ENCODE peak calls at places on chromosomes 16 and 17, in four cellular contexts. One of them, this sample, is unnamed.

GRCh38 chr17:79211061-79211770 is 136.6 kb downstream of the ENGASE start:
- DNase-seq in K562: no peak
- DNase-seq in HepG2: no peak
- DNase-seq in WTC11: no peak
- DNase-seq in this sample: no peak

GRCh38 chr17:77343031-77343866 is 202.5 kb downstream of the SEC14L1 start:
- DNase-seq in WTC11: peak; percentile 5
- DNase-seq in K562: no peak
- DNase-seq in HepG2: no peak
- DNase-seq in this sample: peak; percentile 0

GRCh38 chr17:65514082-65514481 is 47.4 kb downstream of the AXIN2 start:
- DNase-seq in WTC11: no peak
- DNase-seq in HepG2: no peak
- DNase-seq in K562: no peak
- DNase-seq in this sample: no peak

GRCh38 chr16:27318399-27319256 is 4.9 kb downstream of the IL4R start:
- DNase-seq in WTC11: peak; percentile 19
- DNase-seq in HepG2: no peak
- DNase-seq in K562: no peak
- DNase-seq in this sample: no peak

GRCh38 chr17:10197721-10198508 is 491 bp downstream of the GAS7 start:
- DNase-seq in WTC11: peak; percentile 47
- DNase-seq in K562: no peak
- DNase-seq in HepG2: no peak
- DNase-seq in this sample: peak; percentile 21

GRCh38 chr16:8569650-8570338 is 20.5 kb downstream of the TMEM114 start:
- DNase-seq in HepG2: no peak
- DNase-seq in WTC11: peak; percentile 27
- DNase-seq in K562: no peak
- DNase-seq in this sample: no peak

GRCh38 chr16:9123871-9124270 is 32.4 kb downstream of the HAPSTR1 start:
- DNase-seq in WTC11: no peak
- DNase-seq in HepG2: no peak
- DNase-seq in K562: no peak
- DNase-seq in this sample: no peak

GRCh38 chr17:81491193-81491592 is 21.4 kb downstream of the ACTG1 start:
- DNase-seq in HepG2: no peak
- DNase-seq in K562: peak; percentile 38
- DNase-seq in WTC11: no peak
- DNase-seq in this sample: no peak

GRCh38 chr16:57608462-57609113 is 19.8 kb upstream of the ADGRG1 start:
- DNase-seq in WTC11: no peak
- DNase-seq in HepG2: no peak
- DNase-seq in K562: no peak
- DNase-seq in this sample: no peak

GRCh38 chr17:77354420-77354720 is 213.6 kb downstream of the SEC14L1 start:
- DNase-seq in WTC11: no peak
- DNase-seq in HepG2: no peak
- DNase-seq in K562: no peak
- DNase-seq in this sample: peak; percentile 3

GRCh38 chr16:21262779-21263639 is 15.1 kb downstream of the CRYM start:
- DNase-seq in K562: no peak
- DNase-seq in WTC11: no peak
- DNase-seq in HepG2: no peak
- DNase-seq in this sample: no peak

GRCh38 chr16:52229471-52229870 is 317.5 kb downstream of the TOX3 start:
- DNase-seq in WTC11: no peak
- DNase-seq in HepG2: no peak
- DNase-seq in K562: no peak
- DNase-seq in this sample: no peak

GRCh38 chr16:57578521-57579360 is 36.3 kb downstream of the ADGRG5 start:
- DNase-seq in HepG2: no peak
- DNase-seq in WTC11: no peak
- DNase-seq in K562: no peak
- DNase-seq in this sample: no peak

GRCh38 chr16:67730326-67730725 is 11.2 kb upstream of the GFOD2 start:
- DNase-seq in K562: no peak
- DNase-seq in WTC11: no peak
- DNase-seq in HepG2: no peak
- DNase-seq in this sample: no peak

GRCh38 chr17:49497147-49498036 is 2.3 kb downstream of the NGFR start:
- DNase-seq in WTC11: peak; percentile 76
- DNase-seq in HepG2: no peak
- DNase-seq in K562: no peak
- DNase-seq in this sample: peak; percentile 61

GRCh38 chr16:74862743-74863244 is 88.2 kb upstream of the FA2H start:
- DNase-seq in K562: peak; percentile 73
- DNase-seq in HepG2: peak; percentile 66
- DNase-seq in WTC11: no peak
- DNase-seq in this sample: peak; percentile 58

GRCh38 chr17:78159575-78160158 is 8.7 kb upstream of the SYNGR2 start:
- DNase-seq in WTC11: no peak
- DNase-seq in HepG2: peak; percentile 90
- DNase-seq in K562: no peak
- DNase-seq in this sample: no peak

GRCh38 chr17:75854111-75854748 is 905 bp downstream of the WBP2 start:
- DNase-seq in HepG2: peak; percentile 50
- DNase-seq in WTC11: no peak
- DNase-seq in K562: no peak
- DNase-seq in this sample: no peak

GRCh38 chr17:7932949-7933348 is 943 bp downstream of the CNTROB start:
- DNase-seq in K562: peak; percentile 83
- DNase-seq in HepG2: peak; percentile 21
- DNase-seq in WTC11: peak; percentile 26
- DNase-seq in this sample: peak; percentile 57
- TF ChIP-seq ELF4 in K562: no peak
- TF ChIP-seq ELF4 in HepG2: no peak
- TF ChIP-seq ELF4 in WTC11: no peak
- TF ChIP-seq ELF4 in this sample: no peak

GRCh38 chr16:1351215-1351581 is 480 bp downstream of the TSR3 start:
- DNase-seq in HepG2: no peak
- DNase-seq in K562: no peak
- DNase-seq in WTC11: no peak
- DNase-seq in this sample: no peak
- TF ChIP-seq ELF4 in HepG2: no peak
- TF ChIP-seq ELF4 in K562: no peak
- TF ChIP-seq ELF4 in WTC11: no peak
- TF ChIP-seq ELF4 in this sample: no peak

DNA sequence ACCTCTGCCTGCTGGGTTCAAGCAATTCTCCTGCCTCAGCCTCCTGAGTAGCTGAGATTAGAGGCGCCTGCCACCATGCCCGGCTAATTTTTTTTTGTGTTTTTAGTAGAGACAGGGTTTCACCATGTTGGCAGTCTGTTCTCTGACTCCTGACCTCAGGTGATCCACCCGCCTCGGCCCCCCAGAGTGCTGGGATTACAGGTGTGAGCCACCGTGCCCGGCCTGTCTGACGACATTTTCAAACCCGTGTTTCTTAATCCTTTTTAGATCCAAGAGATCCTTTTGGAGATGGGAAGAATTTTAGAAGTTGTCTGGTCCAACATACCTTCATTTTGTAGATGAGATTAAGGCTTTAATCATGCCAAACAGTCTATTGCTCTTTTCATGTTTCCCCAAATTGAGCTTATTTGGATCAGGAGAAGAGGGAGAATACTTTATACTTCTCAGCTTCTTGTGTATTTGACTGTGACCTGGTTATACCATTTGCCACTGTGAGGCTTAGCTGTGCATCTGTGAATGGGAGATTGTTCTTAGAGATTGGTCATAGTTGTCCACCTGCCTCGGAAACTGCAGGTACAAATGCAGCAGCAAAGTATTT is 25.8 kb downstream of the USP10 start:
- DNase-seq in WTC11: peak; percentile 45
- DNase-seq in K562: no peak
- DNase-seq in HepG2: no peak
- DNase-seq in this sample: no peak
- TF ChIP-seq ELF4 in WTC11: no peak
- TF ChIP-seq ELF4 in K562: no peak
- TF ChIP-seq ELF4 in HepG2: no peak
- TF ChIP-seq ELF4 in this sample: no peak

GRCh38 chr16:65098916-65099315 is 22.9 kb downstream of the CDH11 start:
- DNase-seq in WTC11: no peak
- DNase-seq in K562: no peak
- DNase-seq in HepG2: no peak
- DNase-seq in this sample: no peak

GRCh38 chr16:65095090-65095728 is 26.7 kb downstream of the CDH11 start:
- DNase-seq in HepG2: no peak
- DNase-seq in WTC11: no peak
- DNase-seq in K562: no peak
- DNase-seq in this sample: no peak

GRCh38 chr16:65099607-65100006 is 22.3 kb downstream of the CDH11 start:
- DNase-seq in HepG2: no peak
- DNase-seq in K562: no peak
- DNase-seq in WTC11: no peak
- DNase-seq in this sample: no peak

GRCh38 chr16:65094009-65094408 is 27.9 kb downstream of the CDH11 start:
- DNase-seq in WTC11: no peak
- DNase-seq in K562: no peak
- DNase-seq in HepG2: no peak
- DNase-seq in this sample: no peak

GRCh38 chr16:65097296-65097695 is 24.6 kb downstream of the CDH11 start:
- DNase-seq in HepG2: no peak
- DNase-seq in K562: no peak
- DNase-seq in WTC11: no peak
- DNase-seq in this sample: no peak
- TF ChIP-seq ELF4 in HepG2: no peak
- TF ChIP-seq ELF4 in K562: no peak
- TF ChIP-seq ELF4 in WTC11: no peak
- TF ChIP-seq ELF4 in this sample: no peak

GRCh38 chr17:1469231-1469852 is 13.3 kb upstream of the CRK start:
- DNase-seq in HepG2: no peak
- DNase-seq in WTC11: no peak
- DNase-seq in K562: no peak
- DNase-seq in this sample: peak; percentile 51
- TF ChIP-seq ELF4 in HepG2: no peak
- TF ChIP-seq ELF4 in WTC11: no peak
- TF ChIP-seq ELF4 in K562: no peak
- TF ChIP-seq ELF4 in this sample: no peak

DNA sequence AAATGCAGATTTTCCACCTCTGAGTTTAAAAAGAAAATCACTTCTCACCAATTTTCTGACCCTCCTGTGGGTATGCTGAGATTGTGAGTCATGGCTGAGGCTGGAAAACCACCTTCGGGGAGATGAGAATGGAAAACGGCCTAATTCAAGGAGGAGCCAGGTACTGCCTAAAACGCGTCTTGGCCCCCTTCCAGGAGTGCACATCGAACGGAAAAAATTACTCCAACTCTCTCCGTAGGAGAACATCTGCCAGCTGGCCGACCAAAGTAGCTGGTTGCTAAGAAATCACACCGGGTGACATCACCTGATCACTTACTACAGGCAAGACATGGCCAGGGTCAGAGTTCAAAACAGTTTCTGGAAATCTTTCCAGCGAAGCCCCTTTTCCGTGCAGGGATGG is 107.6 kb downstream of the ZNF423 start:
- DNase-seq in K562: no peak
- DNase-seq in HepG2: no peak
- DNase-seq in WTC11: no peak
- DNase-seq in this sample: no peak
- TF ChIP-seq ELF4 in K562: no peak
- TF ChIP-seq ELF4 in HepG2: no peak
- TF ChIP-seq ELF4 in WTC11: no peak
- TF ChIP-seq ELF4 in this sample: no peak

GRCh38 chr16:87297918-87298631 is 19.1 kb downstream of the C16orf95 start:
- DNase-seq in K562: peak; percentile 74
- DNase-seq in WTC11: peak; percentile 82
- DNase-seq in HepG2: peak; percentile 54
- DNase-seq in this sample: peak; percentile 76

GRCh38 chr16:87295259-87295658 is 21.9 kb downstream of the C16orf95 start:
- DNase-seq in WTC11: no peak
- DNase-seq in K562: peak; percentile 88
- DNase-seq in HepG2: peak; percentile 78
- DNase-seq in this sample: peak; percentile 56

GRCh38 chr16:87297407-87297806 is 19.8 kb downstream of the C16orf95 start:
- DNase-seq in WTC11: no peak
- DNase-seq in HepG2: no peak
- DNase-seq in K562: no peak
- DNase-seq in this sample: no peak

GRCh38 chr16:87295661-87296531 is 21.3 kb downstream of the C16orf95 start:
- DNase-seq in HepG2: no peak
- DNase-seq in WTC11: no peak
- DNase-seq in K562: no peak
- DNase-seq in this sample: no peak

GRCh38 chr16:87298857-87299465 is 18.2 kb downstream of the C16orf95 start:
- DNase-seq in WTC11: no peak
- DNase-seq in HepG2: no peak
- DNase-seq in K562: no peak
- DNase-seq in this sample: no peak
- TF ChIP-seq ELF4 in WTC11: no peak
- TF ChIP-seq ELF4 in HepG2: no peak
- TF ChIP-seq ELF4 in K562: no peak
- TF ChIP-seq ELF4 in this sample: no peak